ENCODE peak calls at places on chromosomes 4 and X, in six cellular contexts. One of them, this sample, is unnamed.

GRCh38 chr4:56843421-56843899 is 22.0 kb upstream of the SPINK2 start:
- DNase-seq in neuronal stem cell: no peak
- DNase-seq in H9: peak
- DNase-seq in H1: no peak
- DNase-seq in IMR-90: no peak
- DNase-seq in mesenchymal stem cell: no peak
- DNase-seq in this sample: no peak

GRCh38 chr4:83276299-83277040 is 8.1 kb downstream of the COQ2 start:
- DNase-seq in H9: no peak
- DNase-seq in H1: no peak
- DNase-seq in mesenchymal stem cell: no peak
- DNase-seq in IMR-90: peak
- DNase-seq in neuronal stem cell: no peak
- DNase-seq in this sample: no peak

GRCh38 chr4:28444886-28445496 is 1584.3 kb downstream of the STIM2 start:
- DNase-seq in H1: no peak
- DNase-seq in mesenchymal stem cell: no peak
- DNase-seq in IMR-90: peak
- DNase-seq in H9: no peak
- DNase-seq in neuronal stem cell: no peak
- DNase-seq in this sample: no peak

GRCh38 chr4:162732871-162733270 is 433.8 kb downstream of the NAF1 start:
- DNase-seq in neuronal stem cell: no peak
- DNase-seq in H9: no peak
- DNase-seq in IMR-90: no peak
- DNase-seq in mesenchymal stem cell: no peak
- DNase-seq in H1: no peak
- DNase-seq in this sample: no peak

GRCh38 chr4:4204401-4204745 is 22.4 kb downstream of the OTOP1 start:
- DNase-seq in IMR-90: no peak
- DNase-seq in neuronal stem cell: no peak
- DNase-seq in H9: no peak
- DNase-seq in H1: no peak
- DNase-seq in mesenchymal stem cell: no peak
- DNase-seq in this sample: no peak

GRCh38 chr4:101944649-101945048 is 154.1 kb downstream of the BANK1 start:
- DNase-seq in neuronal stem cell: no peak
- DNase-seq in H1: no peak
- DNase-seq in H9: no peak
- DNase-seq in IMR-90: peak
- DNase-seq in mesenchymal stem cell: peak
- DNase-seq in this sample: no peak

GRCh38 chr4:124757121-124757520 is 44.6 kb upstream of the ANKRD50 start:
- DNase-seq in H1: no peak
- DNase-seq in IMR-90: peak
- DNase-seq in H9: no peak
- DNase-seq in neuronal stem cell: no peak
- DNase-seq in mesenchymal stem cell: no peak
- DNase-seq in this sample: peak

GRCh38 chrX:2595258-2595657 is 94.5 kb upstream of the DHRSX start:
- DNase-seq in mesenchymal stem cell: no peak
- DNase-seq in IMR-90: peak
- DNase-seq in H9: no peak
- DNase-seq in neuronal stem cell: no peak
- DNase-seq in H1: no peak
- DNase-seq in this sample: no peak

GRCh38 chr4:48268956-48269860 is at the start of gene TEC:
- DNase-seq in mesenchymal stem cell: peak
- DNase-seq in H1: peak
- DNase-seq in neuronal stem cell: peak
- DNase-seq in IMR-90: no peak
- DNase-seq in H9: peak
- DNase-seq in this sample: peak

GRCh38 chr4:182925298-182925738 is 8.1 kb upstream of the DCTD start:
- DNase-seq in H1: peak
- DNase-seq in IMR-90: peak
- DNase-seq in mesenchymal stem cell: peak
- DNase-seq in neuronal stem cell: peak
- DNase-seq in H9: peak
- DNase-seq in this sample: peak

GRCh38 chr4:94208268-94208667 is 603 bp downstream of the SMARCAD1 start:
- DNase-seq in H9: no peak
- DNase-seq in IMR-90: no peak
- DNase-seq in mesenchymal stem cell: no peak
- DNase-seq in neuronal stem cell: no peak
- DNase-seq in H1: no peak
- DNase-seq in this sample: no peak

GRCh38 chr4:112532267-112532666 is 16.3 kb upstream of the NEUROG2 start:
- DNase-seq in neuronal stem cell: no peak
- DNase-seq in H1: no peak
- DNase-seq in mesenchymal stem cell: no peak
- DNase-seq in IMR-90: peak
- DNase-seq in H9: no peak
- DNase-seq in this sample: no peak

GRCh38 chrX:130825509-130825908 is 77.5 kb downstream of the ENOX2 start:
- DNase-seq in neuronal stem cell: no peak
- DNase-seq in H9: no peak
- DNase-seq in mesenchymal stem cell: no peak
- DNase-seq in IMR-90: no peak
- DNase-seq in H1: no peak
- DNase-seq in this sample: no peak

GRCh38 chrX:68072016-68072415 is 361.3 kb downstream of the OPHN1 start:
- DNase-seq in mesenchymal stem cell: no peak
- DNase-seq in IMR-90: peak
- DNase-seq in H1: no peak
- DNase-seq in H9: no peak
- DNase-seq in neuronal stem cell: no peak
- DNase-seq in this sample: no peak

GRCh38 chr4:20544645-20545044 is 155.6 kb upstream of the PACRGL start:
- DNase-seq in IMR-90: peak
- DNase-seq in H9: no peak
- DNase-seq in mesenchymal stem cell: peak
- DNase-seq in neuronal stem cell: peak
- DNase-seq in H1: no peak
- DNase-seq in this sample: no peak

GRCh38 chr4:164847016-164847415 is 30.0 kb upstream of the APELA start:
- DNase-seq in H9: no peak
- DNase-seq in neuronal stem cell: no peak
- DNase-seq in IMR-90: no peak
- DNase-seq in mesenchymal stem cell: no peak
- DNase-seq in H1: no peak
- DNase-seq in this sample: no peak

GRCh38 chr4:13704761-13705160 is 77.2 kb upstream of the BOD1L1 start:
- DNase-seq in mesenchymal stem cell: no peak
- DNase-seq in H1: no peak
- DNase-seq in H9: no peak
- DNase-seq in neuronal stem cell: no peak
- DNase-seq in IMR-90: no peak
- DNase-seq in this sample: no peak

GRCh38 chrX:21912220-21912619 is 28.3 kb upstream of the SMS start:
- DNase-seq in H1: no peak
- DNase-seq in H9: no peak
- DNase-seq in mesenchymal stem cell: no peak
- DNase-seq in neuronal stem cell: no peak
- DNase-seq in IMR-90: no peak
- DNase-seq in this sample: no peak

GRCh38 chrX:29419774-29420553 is 795.4 kb upstream of the MAGEB2 start:
- DNase-seq in neuronal stem cell: no peak
- DNase-seq in mesenchymal stem cell: peak
- DNase-seq in IMR-90: peak
- DNase-seq in H9: no peak
- DNase-seq in H1: no peak
- DNase-seq in this sample: no peak

GRCh38 chr4:26197018-26197779 is 123.6 kb upstream of the RBPJ start:
- DNase-seq in IMR-90: peak
- DNase-seq in mesenchymal stem cell: peak
- DNase-seq in neuronal stem cell: no peak
- DNase-seq in H9: no peak
- DNase-seq in H1: no peak
- DNase-seq in this sample: no peak

GRCh38 chr4:970854-971520 is 2.4 kb downstream of the DGKQ start:
- DNase-seq in H1: no peak
- DNase-seq in H9: no peak
- DNase-seq in neuronal stem cell: no peak
- DNase-seq in mesenchymal stem cell: no peak
- DNase-seq in IMR-90: no peak
- DNase-seq in this sample: no peak

GRCh38 chr4:75048208-75048879 is 115.4 kb downstream of the PARM1 start:
- DNase-seq in mesenchymal stem cell: no peak
- DNase-seq in IMR-90: no peak
- DNase-seq in H1: no peak
- DNase-seq in H9: no peak
- DNase-seq in neuronal stem cell: no peak
- DNase-seq in this sample: peak

GRCh38 chr4:2253160-2254084 is 8.5 kb downstream of the MXD4 start:
- DNase-seq in IMR-90: no peak
- DNase-seq in H1: no peak
- DNase-seq in mesenchymal stem cell: no peak
- DNase-seq in neuronal stem cell: no peak
- DNase-seq in H9: no peak
- DNase-seq in this sample: no peak

DNA sequence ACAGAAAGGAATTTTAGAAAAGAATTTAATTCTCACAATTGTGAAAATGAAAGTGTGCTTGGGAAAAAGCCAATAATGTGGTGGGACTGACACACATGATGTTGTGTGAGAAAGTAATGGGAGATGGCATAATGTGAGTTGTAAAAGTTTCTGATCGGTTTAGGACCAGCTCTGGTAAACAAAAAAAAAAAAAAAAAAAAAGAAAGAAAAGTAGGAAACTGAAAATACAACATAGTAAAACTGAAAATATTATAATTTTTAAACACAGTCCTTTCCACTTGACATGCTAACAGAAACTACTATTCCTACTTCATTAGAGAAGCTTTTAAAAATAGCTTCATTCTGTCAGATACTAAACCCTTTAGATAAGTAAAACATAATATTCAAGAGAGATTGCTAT is 28.2 kb downstream of the RAP1GDS1 start:
- DNase-seq in H1: no peak
- DNase-seq in neuronal stem cell: no peak
- DNase-seq in IMR-90: no peak
- DNase-seq in mesenchymal stem cell: no peak
- DNase-seq in H9: no peak
- DNase-seq in this sample: no peak
- H2AFZ ChIP-seq in H1: no peak
- H2AFZ ChIP-seq in neuronal stem cell: no peak
- H2AFZ ChIP-seq in IMR-90: no peak
- H2AFZ ChIP-seq in mesenchymal stem cell: no peak
- H2AFZ ChIP-seq in H9: no peak
- H2AFZ ChIP-seq in this sample: no peak

GRCh38 chr4:16865897-16866283 is 32.6 kb downstream of the LDB2 start:
- DNase-seq in H1: no peak
- DNase-seq in H9: no peak
- DNase-seq in IMR-90: no peak
- DNase-seq in neuronal stem cell: no peak
- DNase-seq in mesenchymal stem cell: no peak
- DNase-seq in this sample: no peak
- H2AK5ac ChIP-seq in H1: no peak
- H2AK5ac ChIP-seq in H9: no peak
- H2AK5ac ChIP-seq in IMR-90: no peak
- H2AK5ac ChIP-seq in neuronal stem cell: no peak
- H2AK5ac ChIP-seq in mesenchymal stem cell: no peak
- H2AK5ac ChIP-seq in this sample: no peak

DNA sequence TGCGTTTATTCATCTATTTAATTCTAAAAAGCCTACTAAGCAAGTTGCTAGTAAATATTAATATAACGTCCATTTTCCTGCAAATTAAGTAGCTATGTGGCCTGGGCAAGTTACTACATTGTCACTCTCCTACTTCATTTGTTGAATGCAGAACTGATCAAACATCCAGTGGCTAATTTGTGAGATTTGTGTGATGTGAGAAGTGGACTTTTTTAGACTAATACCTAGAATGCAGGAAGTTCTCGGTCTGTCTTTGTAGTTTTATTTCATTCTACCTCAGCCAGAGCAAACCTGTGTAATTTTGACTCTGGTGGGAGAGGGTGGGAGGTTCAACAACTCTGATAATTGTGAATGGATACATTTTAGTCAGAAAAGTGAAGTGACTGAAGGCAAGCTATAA is 840 bp downstream of the GUF1 start:
- DNase-seq in H9: no peak
- DNase-seq in IMR-90: no peak
- DNase-seq in H1: no peak
- DNase-seq in neuronal stem cell: no peak
- DNase-seq in mesenchymal stem cell: no peak
- DNase-seq in this sample: no peak
- H2AFZ ChIP-seq in H9: peak
- H2AFZ ChIP-seq in IMR-90: no peak
- H2AFZ ChIP-seq in H1: peak
- H2AFZ ChIP-seq in neuronal stem cell: peak
- H2AFZ ChIP-seq in mesenchymal stem cell: no peak
- H2AFZ ChIP-seq in this sample: no peak

DNA sequence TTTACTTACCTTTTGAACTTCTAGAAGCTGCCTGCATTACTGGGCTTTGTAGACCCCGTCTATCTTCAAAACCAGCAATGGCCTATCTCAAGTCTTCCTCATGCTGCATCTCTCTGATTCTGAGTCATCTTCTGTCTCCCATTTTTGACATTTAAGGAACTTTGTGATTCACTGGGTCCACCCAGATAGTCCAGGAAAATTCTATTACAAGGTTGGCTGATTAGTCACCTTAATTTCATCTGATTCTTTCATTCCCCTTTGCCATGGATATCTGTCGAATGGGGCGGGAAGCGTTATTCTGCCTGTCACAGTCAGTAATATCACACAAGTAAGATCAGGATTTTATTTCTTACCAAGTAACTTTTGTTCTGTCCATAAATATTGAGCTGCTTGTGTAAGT is 618.0 kb downstream of the CCSER1 start:
- DNase-seq in H1: no peak
- DNase-seq in neuronal stem cell: no peak
- DNase-seq in IMR-90: no peak
- DNase-seq in mesenchymal stem cell: no peak
- DNase-seq in H9: no peak
- DNase-seq in this sample: no peak
- H2AK5ac ChIP-seq in H1: no peak
- H2AK5ac ChIP-seq in neuronal stem cell: no peak
- H2AK5ac ChIP-seq in IMR-90: no peak
- H2AK5ac ChIP-seq in mesenchymal stem cell: no peak
- H2AK5ac ChIP-seq in H9: no peak
- H2AK5ac ChIP-seq in this sample: no peak

DNA sequence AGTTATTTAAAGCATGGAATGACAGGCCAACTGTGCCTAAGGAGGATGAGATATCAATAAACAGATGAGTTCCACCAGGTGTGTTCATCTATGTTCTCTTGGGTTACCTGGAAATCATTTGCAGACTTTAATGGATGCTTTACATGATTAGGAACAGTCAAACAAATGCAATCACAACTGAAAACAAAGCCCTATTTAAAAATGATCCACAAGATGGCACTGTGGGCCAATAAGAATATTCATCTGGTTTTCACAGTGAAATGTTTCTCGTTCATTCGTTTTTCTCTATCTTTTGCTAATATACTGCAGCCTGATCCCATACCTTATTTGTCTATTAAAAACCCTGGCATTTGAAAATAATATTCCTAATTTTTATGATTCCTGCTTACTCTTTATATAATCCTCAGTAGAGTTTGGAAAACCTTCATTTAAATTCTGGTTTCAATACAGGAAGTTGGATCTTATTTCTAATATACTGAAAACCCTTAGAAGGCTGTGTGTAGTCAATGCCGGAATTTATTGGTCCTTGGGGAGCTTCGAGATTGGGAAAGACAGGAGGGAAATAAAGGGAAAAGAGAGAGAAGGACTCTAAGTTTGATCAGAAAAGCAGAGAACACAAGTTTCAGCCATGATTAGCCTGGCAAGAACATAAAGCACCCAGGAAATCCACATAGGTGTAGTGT is 63.7 kb upstream of the TAPT1 start:
- DNase-seq in H1: no peak
- DNase-seq in H9: no peak
- DNase-seq in IMR-90: peak
- DNase-seq in neuronal stem cell: peak
- DNase-seq in mesenchymal stem cell: peak
- DNase-seq in this sample: no peak
- H2AFZ ChIP-seq in H1: no peak
- H2AFZ ChIP-seq in H9: no peak
- H2AFZ ChIP-seq in IMR-90: no peak
- H2AFZ ChIP-seq in neuronal stem cell: peak
- H2AFZ ChIP-seq in mesenchymal stem cell: no peak
- H2AFZ ChIP-seq in this sample: no peak

This sample was measured in trophoblast cell.